ENCODE peak calls at places on chromosomes 12 and 14, in six cellular contexts. S is left ventricle myocardium inferior; D is MM.1S; I is CD4-positive, CD25-positive, alpha-beta regulatory T cell; V is thoracic aorta; Z is HepG2. M is an unnamed sample.

GRCh38 chr12:112112423-112113132 is 4.0 kb upstream of the NAA25 start:
- DNase-seq in S (no peak), V (no peak), Z (no peak), I (no peak), D (no peak), M (no peak)

GRCh38 chr14:94345344-94346072 is 22.4 kb upstream of the SERPINA6 start:
- DNase-seq in Z (peak; percentile 68), I (no peak), V (no peak), S (no peak), D (no peak), M (no peak)

GRCh38 chr14:104820669-104821228 is 19.8 kb downstream of the ZBTB42 start:
- DNase-seq in S (no peak), I (no peak), D (no peak), Z (peak; percentile 81), V (no peak), M (no peak)

GRCh38 chr12:127052491-127053232 is 1214.3 kb upstream of the TMEM132C start:
- DNase-seq in I (no peak), V (no peak), D (no peak), Z (no peak), S (no peak), M (no peak)

GRCh38 chr14:70828188-70828587 is 18.9 kb upstream of the MAP3K9 start:
- DNase-seq in V (no peak), D (no peak), I (no peak), Z (no peak), S (no peak), M (no peak)

GRCh38 chr12:70809887-70810286 is 110.7 kb downstream of the PTPRR start:
- DNase-seq in S (no peak), D (no peak), Z (no peak), I (no peak), V (no peak), M (no peak)

GRCh38 chr12:9348906-9349518 is 140.8 kb upstream of the PZP start:
- DNase-seq in I (no peak), V (no peak), D (no peak), Z (no peak), S (no peak), M (no peak)

GRCh38 chr12:51897181-51897580 is 9.3 kb downstream of the ANKRD33 start:
- DNase-seq in D (no peak), S (no peak), V (no peak), Z (no peak), I (no peak), M (no peak)

GRCh38 chr14:96752594-96752993 is 44.6 kb upstream of the VRK1 start:
- DNase-seq in Z (no peak), I (no peak), S (no peak), V (no peak), D (no peak), M (no peak)

GRCh38 chr12:48977290-48978281 is 536 bp upstream of the WNT1 start:
- DNase-seq in D (peak; percentile 65), Z (peak; percentile 59), I (peak; percentile 77), S (no peak), V (no peak), M (peak; percentile 77)

GRCh38 chr14:106417224-106418049 is 891.1 kb downstream of the TMEM121 start:
- DNase-seq in D (peak; percentile 90), V (no peak), S (peak; percentile 25), Z (peak; percentile 41), I (peak; percentile 51), M (peak; percentile 70)

GRCh38 chr12:59452259-59452658 is 143.6 kb upstream of the SLC16A7 start:
- DNase-seq in I (no peak), D (no peak), S (no peak), Z (no peak), V (no peak), M (no peak)

GRCh38 chr12:106131671-106132070 is 7.1 kb downstream of the NUAK1 start:
- DNase-seq in Z (peak; percentile 80), I (no peak), D (no peak), S (no peak), V (no peak), M (no peak)

GRCh38 chr12:51915951-51916350 is 8.6 kb downstream of the ACVRL1 start:
- DNase-seq in D (no peak), V (no peak), I (no peak), S (no peak), Z (no peak), M (no peak)

GRCh38 chr12:118981285-118982201 is at the start of gene SRRM4:
- DNase-seq in I (no peak), S (no peak), Z (no peak), D (no peak), V (no peak), M (no peak)

GRCh38 chr12:14366211-14366762 is 805 bp downstream of the ATF7IP start:
- DNase-seq in D (peak; percentile 50), V (no peak), I (no peak), S (no peak), Z (peak; percentile 28), M (no peak)

GRCh38 chr14:75342762-75343599 is 64.4 kb downstream of the FOS start:
- DNase-seq in Z (no peak), I (no peak), D (no peak), V (no peak), S (no peak), M (no peak)

GRCh38 chr14:99793213-99794155 is at the start of gene EML1:
- DNase-seq in V (no peak), I (peak; percentile 63), S (peak; percentile 82), Z (peak; percentile 41), D (peak; percentile 79), M (peak; percentile 70)

GRCh38 chr12:5565933-5566632 is 134.2 kb downstream of the NTF3 start:
- DNase-seq in D (no peak), V (no peak), I (no peak), S (no peak), Z (no peak), M (no peak)

GRCh38 chr12:75852143-75852542 is 179.4 kb downstream of the PHLDA1 start:
- DNase-seq in V (no peak), D (no peak), I (no peak), Z (no peak), S (no peak), M (no peak)

GRCh38 chr12:109678732-109679131 is 34.9 kb upstream of the FAM222A start:
- DNase-seq in S (no peak), Z (no peak), D (no peak), I (no peak), V (no peak), M (no peak)

GRCh38 chr14:87014854-87015253 is 978.1 kb downstream of the GALC start:
- DNase-seq in D (no peak), I (no peak), V (no peak), S (no peak), Z (no peak), M (no peak)

GRCh38 chr14:102622262-102622885 is 29.9 kb downstream of the RCOR1 start:
- DNase-seq in I (no peak), V (no peak), Z (no peak), D (no peak), S (no peak), M (no peak)

DNA sequence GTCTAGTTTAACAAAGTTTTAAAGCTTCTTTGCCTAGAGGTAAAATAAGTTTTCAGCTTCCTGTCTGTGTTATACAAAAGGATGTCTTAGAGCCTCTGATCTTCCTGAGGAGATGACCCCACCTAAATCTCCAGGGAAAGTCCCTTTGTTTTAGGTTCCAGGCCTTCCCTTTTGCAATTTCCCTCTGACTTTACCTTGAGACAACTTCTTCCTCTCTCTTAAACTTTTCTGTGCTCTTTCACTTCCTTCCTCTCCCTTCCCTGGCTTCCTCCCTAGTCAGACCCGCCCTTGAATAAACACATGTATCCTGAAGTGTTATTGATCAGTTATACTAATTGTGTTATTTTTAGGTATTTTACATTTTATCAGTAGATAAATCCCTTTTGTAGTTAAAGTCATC is 134.8 kb downstream of the DYRK2 start:
- DNase-seq in D (no peak), S (no peak), Z (no peak), V (no peak), I (no peak), M (no peak)
- H3K4me1 ChIP-seq in D (peaks cover 45% of the 10 kb centered on the region), S (peaks cover 29% of the 10 kb centered on the region), Z (no peaks in the 10 kb centered on the region), V (no peaks in the 10 kb centered on the region), I (peaks cover 10% of the 10 kb centered on the region), M (peaks cover 14% of the 10 kb centered on the region)

DNA sequence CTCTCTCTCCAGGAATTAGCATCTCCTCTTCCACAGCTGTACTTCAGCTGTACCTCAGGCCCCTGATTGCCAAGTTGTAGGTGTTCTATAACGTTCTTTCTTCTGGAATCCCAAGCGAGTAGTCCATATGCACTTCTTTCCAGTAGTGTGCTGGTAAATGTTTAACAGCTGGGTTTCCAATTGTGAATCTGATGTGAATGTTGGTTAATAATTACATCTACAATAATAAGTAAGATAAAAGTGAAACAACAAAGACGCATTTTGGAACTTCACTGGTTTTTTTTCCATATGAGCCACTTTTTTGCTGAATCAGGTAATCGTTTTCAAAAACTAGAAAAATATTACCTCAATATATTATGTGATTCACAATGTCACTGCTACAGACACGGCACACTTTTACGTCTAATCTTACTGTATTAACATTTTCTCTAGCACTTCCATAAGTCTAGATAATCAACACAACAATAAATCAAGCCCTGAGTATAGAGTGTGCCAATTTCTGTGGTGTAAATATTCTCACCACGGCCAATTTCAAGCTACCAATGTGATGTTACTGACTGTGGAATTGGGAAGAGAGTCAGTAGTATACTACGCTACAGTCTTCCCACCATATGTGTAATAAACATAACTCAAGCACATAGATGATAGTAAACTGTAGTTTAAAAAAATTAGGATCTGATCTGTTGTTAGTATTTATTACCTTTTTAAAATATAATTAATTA is 113.0 kb downstream of the ZFP36L1 start:
- DNase-seq in I (no peak), Z (peak; percentile 13), D (no peak), V (no peak), S (no peak), M (no peak)
- H3K4me1 ChIP-seq in I (peaks cover 38% of the 10 kb centered on the region), Z (peaks cover 72% of the 10 kb centered on the region), D (peaks cover 6% of the 10 kb centered on the region), V (peaks cover 39% of the 10 kb centered on the region), S (peaks cover 58% of the 10 kb centered on the region), M (peaks cover 40% of the 10 kb centered on the region)

GRCh38 chr14:69715725-69716482 is 51.0 kb upstream of the SRSF5 start:
- DNase-seq in Z (no peak), D (no peak), I (no peak), V (peak; percentile 60), S (peak; percentile 72), M (no peak)

GRCh38 chr14:69719501-69719951 is 47.4 kb upstream of the SRSF5 start:
- DNase-seq in I (no peak), V (no peak), S (peak; percentile 50), D (no peak), Z (no peak), M (no peak)

GRCh38 chr14:69713127-69713800 is 53.7 kb upstream of the SRSF5 start:
- DNase-seq in Z (no peak), D (peak; percentile 27), V (no peak), I (no peak), S (no peak), M (no peak)

GRCh38 chr14:69713976-69714716 is 52.8 kb upstream of the SRSF5 start:
- DNase-seq in Z (peak; percentile 85), D (no peak), V (no peak), I (no peak), S (no peak), M (no peak)

GRCh38 chr14:69716483-69717187 is 50.3 kb upstream of the SRSF5 start:
- DNase-seq in Z (no peak), V (no peak), I (no peak), D (peak; percentile 34), S (peak; percentile 16), M (no peak)
- H3K4me1 ChIP-seq in Z (peaks cover 61% of the 10 kb centered on the region), V (peaks cover 46% of the 10 kb centered on the region), I (peaks cover 25% of the 10 kb centered on the region), D (peaks cover 39% of the 10 kb centered on the region), S (peaks cover 95% of the 10 kb centered on the region), M (peaks cover 20% of the 10 kb centered on the region)

DNA sequence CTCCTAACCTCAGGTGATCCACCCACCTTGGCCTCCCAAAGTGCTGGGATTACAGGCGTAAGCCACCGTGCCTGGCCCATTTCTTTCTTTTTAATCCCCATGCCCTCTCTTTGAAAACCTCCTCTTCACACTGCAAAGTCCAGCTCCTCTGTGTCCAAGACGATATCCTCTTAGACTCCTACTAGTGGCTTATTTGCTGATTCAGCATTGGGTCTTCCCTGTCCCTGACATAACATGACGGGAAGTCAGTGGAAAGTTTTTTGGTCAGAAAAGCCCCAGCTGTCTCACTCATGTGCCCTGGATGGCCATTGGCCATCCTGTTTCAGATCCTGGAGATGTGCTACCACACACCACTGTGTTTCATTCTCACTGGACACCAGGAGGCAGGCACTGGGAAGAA is 102.6 kb upstream of the MED13L start:
- DNase-seq in S (no peak), Z (no peak), D (no peak), I (no peak), V (no peak), M (no peak)
- H3K4me1 ChIP-seq in S (peaks cover 26% of the 10 kb centered on the region), Z (peaks cover 19% of the 10 kb centered on the region), D (no peaks in the 10 kb centered on the region), I (no peaks in the 10 kb centered on the region), V (peaks cover 50% of the 10 kb centered on the region), M (no peaks in the 10 kb centered on the region)

M was measured in CD8-positive, alpha-beta memory T cell.